ENCODE peak calls at places on chromosomes 6 and 20, in five cellular contexts. Z is osteocyte, Q is NCI-H2081, M is amniotic stem cell, P is fibroblast of lung. R is an unnamed sample.

GRCh38 chr20:44861547-44862006 is 23.9 kb upstream of the YWHAB start:
- DNase-seq in Q (no peak), Z (peak; percentile 30), M (no peak), P (peak; percentile 75), R (no peak)

GRCh38 chr6:44216677-44217331 is at the start of gene MYMX:
- DNase-seq in Q (no peak), M (no peak), Z (no peak), P (no peak), R (no peak)

GRCh38 chr6:21099338-21100314 is 493.9 kb upstream of the SOX4 start:
- DNase-seq in Q (no peak), Z (no peak), M (no peak), P (no peak), R (no peak)

GRCh38 chr6:30601436-30601814 is 15.6 kb downstream of the PPP1R10 start:
- DNase-seq in Q (no peak), Z (no peak), P (no peak), M (no peak), R (no peak)

GRCh38 chr20:34976286-34976685 is 20.6 kb downstream of the MYH7B start:
- DNase-seq in Z (no peak), P (no peak), M (no peak), Q (no peak), R (no peak)

GRCh38 chr6:71544028-71544427 is 255.4 kb downstream of the OGFRL1 start:
- DNase-seq in M (no peak), P (peak; percentile 83), Q (no peak), Z (no peak), R (no peak)

GRCh38 chr6:90896165-90896549 is 309.3 kb upstream of the MAP3K7 start:
- DNase-seq in P (peak; percentile 11), Z (no peak), Q (no peak), M (no peak), R (no peak)

GRCh38 chr6:54786154-54786553 is 60.4 kb upstream of the FAM83B start:
- DNase-seq in M (no peak), Q (no peak), P (no peak), Z (no peak), R (no peak)

GRCh38 chr6:7721654-7722053 is 4.2 kb upstream of the BMP6 start:
- DNase-seq in M (no peak), Q (peak; percentile 9), P (no peak), Z (no peak), R (peak; percentile 34)

GRCh38 chr6:155444952-155445903 is 10.4 kb downstream of the NOX3 start:
- DNase-seq in P (no peak), Z (no peak), Q (no peak), M (no peak), R (no peak)

GRCh38 chr6:22001336-22002027 is 295.4 kb downstream of the PRL start:
- DNase-seq in P (peak; percentile 67), Z (no peak), M (no peak), Q (no peak), R (no peak)

GRCh38 chr6:21595265-21595950 is 1.9 kb downstream of the SOX4 start:
- DNase-seq in P (no peak), M (no peak), Q (no peak), Z (no peak), R (peak; percentile 17)

GRCh38 chr20:41004561-41005360 is 23.9 kb upstream of the TOP1 start:
- DNase-seq in Q (no peak), P (peak; percentile 43), Z (no peak), M (no peak), R (no peak)

GRCh38 chr6:49003348-49003747 is 459.7 kb downstream of the MMUT start:
- DNase-seq in Q (peak; percentile 39), Z (no peak), M (no peak), P (no peak), R (no peak)

GRCh38 chr6:133983099-133983939 is 30.3 kb downstream of the TBPL1 start:
- DNase-seq in M (no peak), Z (no peak), P (peak; percentile 76), Q (no peak), R (no peak)

GRCh38 chr20:6081236-6081635 is 27.4 kb upstream of the LRRN4 start:
- DNase-seq in Z (no peak), M (no peak), Q (no peak), P (peak; percentile 51), R (no peak)

GRCh38 chr6:36033935-36034334 is 6.3 kb downstream of the MAPK14 start:
- DNase-seq in Z (no peak), Q (no peak), P (peak; percentile 52), M (no peak), R (no peak)

GRCh38 chr6:138662474-138662873 is 111.1 kb upstream of the CCDC28A start:
- DNase-seq in M (no peak), P (peak; percentile 22), Z (no peak), Q (no peak), R (peak; percentile 25)

GRCh38 chr6:147212618-147213017 is 8.4 kb downstream of the STXBP5 start:
- DNase-seq in Z (no peak), P (no peak), M (no peak), Q (no peak), R (no peak)

GRCh38 chr6:35797837-35798526 is 859 bp upstream of the CLPS start:
- DNase-seq in P (no peak), Z (no peak), M (no peak), Q (no peak), R (no peak)

GRCh38 chr20:57769756-57770155 is 59.9 kb upstream of the PMEPA1 start:
- DNase-seq in P (no peak), Q (no peak), Z (no peak), M (no peak), R (no peak)

R was measured in LoVo.